ENCODE peak calls at places on chromosomes 7 and 10, in seven cellular contexts. D is neural progenitor cell; F is spleen; T is HepG2; G is lung; V is kidney; I is CD8-positive, alpha-beta T cell. O is an unnamed sample.

GRCh38 chr7:135204876-135205275 is 6.5 kb downstream of the WDR91 start:
- DNase-seq in D (no peak), F (no peak), T (no peak), G (no peak), V (no peak), I (no peak), O (no peak)

GRCh38 chr10:32436215-32436614 is 9.7 kb upstream of the CCDC7 start:
- DNase-seq in D (no peak), F (no peak), T (no peak), G (no peak), V (no peak), I (no peak), O (no peak)

GRCh38 chr10:70866424-70866823 is 21.9 kb downstream of the PCBD1 start:
- DNase-seq in D (no peak), F (no peak), T (no peak), G (no peak), V (no peak), I (no peak), O (no peak)

GRCh38 chr10:70122742-70123141 is 9.9 kb downstream of the AIFM2 start:
- DNase-seq in D (no peak), F (peak; percentile 0), T (no peak), G (no peak), V (no peak), I (no peak), O (no peak)

GRCh38 chr10:74927701-74928100 is 101.3 kb downstream of the KAT6B start:
- DNase-seq in D (no peak), F (no peak), T (no peak), G (no peak), V (no peak), I (no peak), O (no peak)

GRCh38 chr7:22695476-22696132 is 31.4 kb upstream of the IL6 start:
- DNase-seq in D (no peak), F (no peak), T (no peak), G (no peak), V (no peak), I (no peak), O (no peak)

GRCh38 chr10:113183543-113183942 is 233.5 kb downstream of the TCF7L2 start:
- DNase-seq in D (peak; percentile 28), F (no peak), T (no peak), G (peak; percentile 11), V (no peak), I (no peak), O (no peak)

GRCh38 chr10:5811387-5811821 is 1.8 kb downstream of the GDI2 start:
- DNase-seq in D (peak; percentile 77), F (no peak), T (peak; percentile 18), G (no peak), V (no peak), I (no peak), O (no peak)

GRCh38 chr7:148711191-148712102 is 12.7 kb downstream of the CUL1 start:
- DNase-seq in D (no peak), F (no peak), T (no peak), G (no peak), V (no peak), I (no peak), O (no peak)

GRCh38 chr10:621500-621899 is 68.0 kb downstream of the DIP2C start:
- DNase-seq in D (no peak), F (peak; percentile 63), T (no peak), G (no peak), V (peak; percentile 39), I (no peak), O (no peak)

GRCh38 chr7:134044682-134045081 is 82.5 kb upstream of the LRGUK start:
- DNase-seq in D (no peak), F (no peak), T (no peak), G (no peak), V (no peak), I (no peak), O (no peak)

GRCh38 chr7:80884511-80885195 is 34.2 kb downstream of the SEMA3C start:
- DNase-seq in D (no peak), F (no peak), T (no peak), G (no peak), V (no peak), I (no peak), O (no peak)

GRCh38 chr7:4549681-4550080 is 132.4 kb upstream of the FOXK1 start:
- DNase-seq in D (no peak), F (no peak), T (no peak), G (no peak), V (no peak), I (no peak), O (no peak)

GRCh38 chr10:7027913-7028808 is 382.7 kb downstream of the SFMBT2 start:
- DNase-seq in D (no peak), F (no peak), T (no peak), G (no peak), V (no peak), I (no peak), O (no peak)

GRCh38 chr7:85103352-85103751 is 83.5 kb downstream of the SEMA3D start:
- DNase-seq in D (no peak), F (no peak), T (no peak), G (no peak), V (no peak), I (no peak), O (no peak)

GRCh38 chr10:110083884-110084283 is 76.1 kb downstream of the ADD3 start:
- DNase-seq in D (no peak), F (no peak), T (no peak), G (no peak), V (no peak), I (no peak), O (no peak)

GRCh38 chr10:62934258-62934657 is 118.1 kb upstream of the EGR2 start:
- DNase-seq in D (no peak), F (no peak), T (no peak), G (no peak), V (no peak), I (no peak), O (no peak)

GRCh38 chr10:103259989-103260388 is 14.3 kb downstream of the RPEL1 start:
- DNase-seq in D (no peak), F (no peak), T (no peak), G (no peak), V (no peak), I (no peak), O (no peak)

GRCh38 chr7:12674861-12675260 is 12.6 kb upstream of the ARL4A start:
- DNase-seq in D (peak; percentile 41), F (no peak), T (peak; percentile 84), G (peak; percentile 44), V (no peak), I (peak; percentile 15), O (no peak)

GRCh38 chr10:84613336-84614021 is 285.1 kb downstream of the CCSER2 start:
- DNase-seq in D (peak; percentile 86), F (no peak), T (peak; percentile 77), G (peak; percentile 59), V (no peak), I (no peak), O (no peak)

GRCh38 chr7:44959433-44959951 is 19.3 kb downstream of the MYO1G start:
- DNase-seq in D (no peak), F (no peak), T (no peak), G (no peak), V (no peak), I (no peak), O (no peak)

GRCh38 chr7:24824896-24825295 is 67.6 kb upstream of the GSDME start:
- DNase-seq in D (no peak), F (no peak), T (no peak), G (no peak), V (no peak), I (no peak), O (no peak)

GRCh38 chr7:771241-772004 is 44.3 kb upstream of the PRKAR1B start:
- DNase-seq in D (no peak), F (no peak), T (no peak), G (peak; percentile 44), V (peak; percentile 95), I (no peak), O (no peak)

GRCh38 chr7:33757050-33757449 is 148.3 kb upstream of the BMPER start:
- DNase-seq in D (no peak), F (no peak), T (no peak), G (no peak), V (no peak), I (no peak), O (no peak)

DNA sequence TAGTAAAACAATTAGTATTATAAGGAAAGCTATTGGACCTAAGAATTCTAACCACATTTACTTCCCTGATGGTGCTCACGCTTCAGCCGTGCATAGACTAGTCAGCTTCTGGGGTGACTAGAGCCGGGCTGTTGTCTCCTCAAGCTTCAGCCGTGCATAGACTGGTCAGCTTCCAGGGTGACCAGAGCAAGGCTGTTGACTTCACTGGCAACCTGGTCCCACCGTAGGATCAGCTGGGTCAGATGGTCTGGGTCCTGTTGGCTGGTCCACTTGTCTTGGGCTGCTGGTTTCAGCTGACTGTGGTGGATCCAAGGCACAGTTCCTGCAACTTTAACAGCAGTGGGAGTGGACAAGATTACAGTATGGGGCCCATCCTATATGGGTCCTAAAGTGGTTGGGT is 99.4 kb downstream of the TRIM24 start:
- DNase-seq in D (no peak), F (no peak), T (no peak), G (no peak), V (no peak), I (no peak), O (no peak)
- H3K36me3 ChIP-seq in D (peaks cover 58% of the 10 kb centered on the region), F (peaks cover 86% of the 10 kb centered on the region), T (peaks cover 98% of the 10 kb centered on the region), G (peaks cover 68% of the 10 kb centered on the region), V (peaks cover 32% of the 10 kb centered on the region), I (peaks cover 59% of the 10 kb centered on the region), O (peaks cover 9% of the 10 kb centered on the region)

GRCh38 chr10:97866524-97867219 is 17.0 kb downstream of the GOLGA7B start:
- DNase-seq in D (peak; percentile 22), F (peak; percentile 39), T (no peak), G (no peak), V (no peak), I (no peak), O (no peak)
- TF ChIP-seq CTCF in D (peak; percentile 19), F (no peak), T (no peak), G (no peak), V (no peak), I (no peak), O (no peak)

DNA sequence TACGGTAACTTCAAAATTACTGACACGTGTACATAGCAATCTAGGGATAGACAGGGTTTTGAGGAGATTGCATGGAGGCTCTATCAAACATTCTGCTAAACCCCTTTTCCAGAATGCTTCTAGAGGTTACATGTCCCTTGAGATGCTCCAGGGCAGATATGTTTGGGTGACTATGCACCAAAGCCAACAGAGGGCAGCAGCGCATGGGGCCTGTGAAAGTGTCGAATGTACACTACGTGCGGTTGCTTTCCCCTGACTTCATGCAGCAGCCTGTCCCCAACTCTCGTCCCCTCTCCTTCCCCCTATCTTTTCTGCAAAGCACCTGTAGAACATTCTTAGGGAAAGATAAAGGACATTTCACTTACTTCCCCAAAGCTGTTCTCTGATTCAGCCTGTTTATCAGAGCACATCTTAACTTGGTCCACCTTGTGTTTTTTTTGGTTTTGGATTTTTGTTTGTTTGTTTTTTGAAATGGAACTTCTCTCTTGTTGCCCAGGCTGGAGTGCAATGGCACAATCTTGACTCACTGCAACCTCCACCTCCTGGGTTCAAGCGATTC is 90.2 kb downstream of the UBE3C start:
- DNase-seq in D (peak; percentile 68), F (no peak), T (peak; percentile 27), G (no peak), V (no peak), I (no peak), O (no peak)
- H3K36me3 ChIP-seq in D (peaks cover 2% of the 10 kb centered on the region), F (peaks cover 42% of the 10 kb centered on the region), T (peaks cover 61% of the 10 kb centered on the region), G (peaks cover 24% of the 10 kb centered on the region), V (peaks cover 7% of the 10 kb centered on the region), I (peaks cover 26% of the 10 kb centered on the region), O (peaks cover 15% of the 10 kb centered on the region)

DNA sequence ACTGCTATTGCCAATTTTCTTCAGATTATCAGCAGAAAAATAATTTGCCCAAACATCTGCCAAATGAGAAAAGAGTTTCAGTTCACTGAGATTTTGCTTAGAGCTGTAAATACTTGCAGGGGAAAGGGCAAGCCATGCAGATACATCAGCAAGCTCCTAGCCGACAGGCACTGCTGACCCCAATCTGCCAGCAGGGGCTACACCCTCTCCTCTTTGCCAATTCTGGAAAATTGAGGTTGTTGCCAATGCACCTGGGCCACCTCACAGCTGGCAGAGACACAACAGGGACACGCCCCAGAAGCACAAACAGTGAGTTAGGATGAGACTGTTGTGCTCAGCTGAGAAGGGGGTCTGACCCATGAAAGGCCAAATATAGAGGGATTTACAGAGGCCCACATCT is 129.5 kb upstream of the MYO3A start:
- DNase-seq in D (peak; percentile 6), F (no peak), T (no peak), G (no peak), V (no peak), I (no peak), O (no peak)
- TF ChIP-seq CTCF in D (no peak), F (no peak), T (no peak), G (no peak), V (no peak), I (no peak), O (no peak)